ENCODE peak calls at places on chromosomes 2 and 18, in five cellular contexts. H, J, Q, U and W are unnamed samples.

GRCh38 chr2:118845005-118845842 is 2.2 kb downstream of the EN1 start:
- DNase-seq in Q (no peak), U (no peak), H (no peak), J (no peak), W (no peak)

GRCh38 chr2:207487650-207488315 is 42.0 kb upstream of the CREB1 start:
- DNase-seq in H (peak), Q (peak), J (no peak), U (no peak), W (peak)

GRCh38 chr2:60519259-60519863 is 34.1 kb downstream of the BCL11A start:
- DNase-seq in U (no peak), J (no peak), H (no peak), Q (peak), W (no peak)

GRCh38 chr2:170922683-170923494 is 6.2 kb upstream of the GORASP2 start:
- DNase-seq in H (no peak), U (no peak), J (no peak), Q (no peak), W (no peak)

GRCh38 chr2:127909019-127909418 is 23.3 kb upstream of the AMMECR1L start:
- DNase-seq in J (no peak), Q (no peak), H (no peak), U (no peak), W (no peak)

GRCh38 chr2:100365434-100365833 is 43.1 kb upstream of the LONRF2 start:
- DNase-seq in H (no peak), J (no peak), Q (peak), U (peak), W (peak)

GRCh38 chr2:228767196-228767595 is 503.9 kb downstream of the PID1 start:
- DNase-seq in Q (peak), U (no peak), J (no peak), H (no peak), W (no peak)

GRCh38 chr2:74037379-74037860 is 52.7 kb downstream of the TET3 start:
- DNase-seq in J (no peak), H (no peak), U (no peak), Q (no peak), W (no peak)

GRCh38 chr18:13547347-13547746 is 179.0 kb downstream of the FAM210A start:
- DNase-seq in J (no peak), U (no peak), Q (no peak), H (no peak), W (no peak)

GRCh38 chr2:238971318-238972145 is 123.6 kb downstream of the TWIST2 start:
- DNase-seq in Q (no peak), J (peak), H (no peak), U (no peak), W (no peak)

GRCh38 chr2:180474716-180475115 is 467.6 kb upstream of the CWC22 start:
- DNase-seq in H (no peak), U (no peak), J (no peak), Q (peak), W (no peak)

GRCh38 chr18:9659499-9660387 is 45.4 kb upstream of the PPP4R1 start:
- DNase-seq in H (no peak), Q (no peak), J (no peak), U (no peak), W (no peak)

GRCh38 chr2:230589025-230589424 is 123.6 kb upstream of the CAB39 start:
- DNase-seq in H (no peak), U (no peak), Q (no peak), J (no peak), W (no peak)

GRCh38 chr2:80489718-80490117 is 185.2 kb upstream of the LRRTM1 start:
- DNase-seq in Q (peak), U (peak), J (no peak), H (peak), W (peak)

GRCh38 chr2:105802587-105802986 is 57.9 kb downstream of the NCK2 start:
- DNase-seq in H (no peak), U (no peak), Q (no peak), J (no peak), W (peak)

GRCh38 chr18:70659026-70659726 is 370.3 kb downstream of the SOCS6 start:
- DNase-seq in Q (peak), U (no peak), H (no peak), J (no peak), W (no peak)

GRCh38 chr18:23972416-23972815 is 42.1 kb upstream of the TTC39C start:
- DNase-seq in H (no peak), J (no peak), U (no peak), Q (no peak), W (no peak)

GRCh38 chr2:122034797-122035196 is 279.3 kb downstream of the TSN start:
- DNase-seq in J (no peak), U (no peak), Q (no peak), H (no peak), W (no peak)

GRCh38 chr2:166057363-166058169 is 70.3 kb downstream of the SCN1A start:
- DNase-seq in J (no peak), H (no peak), Q (peak), U (peak), W (peak)

GRCh38 chr2:160207804-160208661 is 8.0 kb upstream of the ITGB6 start:
- DNase-seq in U (peak), H (peak), Q (peak), J (peak), W (peak)

GRCh38 chr2:216880509-216881184 is 20.8 kb upstream of the TNP1 start:
- DNase-seq in H (no peak), Q (peak), J (no peak), U (no peak), W (peak)

GRCh38 chr2:239247401-239248245 is 153.2 kb downstream of the HDAC4 start:
- DNase-seq in U (no peak), H (peak), Q (peak), J (no peak), W (no peak)

GRCh38 chr2:133988316-133988891 is 265.5 kb upstream of the MGAT5 start:
- DNase-seq in U (no peak), J (no peak), H (no peak), Q (no peak), W (no peak)

GRCh38 chr18:22066083-22066485 is 103.3 kb upstream of the GATA6 start:
- DNase-seq in H (no peak), J (no peak), U (no peak), Q (no peak), W (no peak)

GRCh38 chr2:28276076-28276618 is 116.5 kb upstream of the FOSL2 start:
- DNase-seq in Q (peak), U (peak), J (no peak), H (peak), W (peak)

GRCh38 chr2:105521176-105521575 is 122.3 kb upstream of the FHL2 start:
- DNase-seq in Q (peak), U (peak), H (no peak), J (no peak), W (peak)

GRCh38 chr2:227796044-227796780 is 17.4 kb upstream of the CCL20 start:
- DNase-seq in Q (no peak), J (no peak), H (no peak), U (no peak), W (peak)

GRCh38 chr2:185291035-185291647 is 447.5 kb upstream of the FSIP2 start:
- DNase-seq in J (no peak), H (no peak), Q (peak), U (peak), W (peak)

GRCh38 chr2:223041527-223042109 is 10.4 kb upstream of the KCNE4 start:
- DNase-seq in Q (peak), J (peak), H (peak), U (peak), W (peak)

GRCh38 chr2:220946552-220946951 is 625.6 kb downstream of the EPHA4 start:
- DNase-seq in H (no peak), J (no peak), U (no peak), Q (no peak), W (peak)

GRCh38 chr2:222423632-222424280 is 587 bp upstream of the SGPP2 start:
- DNase-seq in Q (no peak), H (no peak), U (no peak), J (no peak), W (peak)

GRCh38 chr2:16223481-16224177 is 283.3 kb downstream of the MYCN start:
- DNase-seq in H (no peak), J (no peak), Q (no peak), U (no peak), W (no peak)

GRCh38 chr2:239668651-239669050 is 267.8 kb upstream of the HDAC4 start:
- DNase-seq in U (no peak), Q (no peak), H (no peak), J (no peak), W (no peak)